ENCODE peak calls at places on chromosomes 12 and 14, in five cellular contexts. E, B, S, C and L are unnamed samples.

GRCh38 chr12:39112064-39112463 is 206.7 kb upstream of the CPNE8 start:
- DNase-seq in E (no peak), S (no peak), B (no peak), C (no peak), L (no peak)

GRCh38 chr12:91741932-91742331 is 403.7 kb downstream of the BTG1 start:
- DNase-seq in E (no peak), C (no peak), B (no peak), S (no peak), L (no peak)

GRCh38 chr12:40382217-40382616 is 157.4 kb downstream of the LRRK2 start:
- DNase-seq in B (no peak), E (no peak), C (no peak), S (no peak), L (no peak)

GRCh38 chr12:131096681-131097181 is 143.0 kb downstream of the ADGRD1 start:
- DNase-seq in E (no peak), S (peak), B (no peak), C (no peak), L (no peak)

GRCh38 chr12:86256169-86256568 is at the start of gene MGAT4C:
- DNase-seq in B (peak), E (no peak), S (no peak), C (no peak), L (no peak)

GRCh38 chr12:110670161-110670701 is 18.7 kb downstream of the HVCN1 start:
- DNase-seq in S (no peak), E (no peak), B (no peak), C (no peak), L (no peak)

GRCh38 chr12:109991586-109991985 is 4.6 kb downstream of the GIT2 start:
- DNase-seq in S (no peak), B (no peak), E (no peak), C (no peak), L (no peak)

GRCh38 chr12:20194171-20194570 is 174.2 kb upstream of the PDE3A start:
- DNase-seq in C (no peak), S (no peak), E (peak), B (no peak), L (peak)

GRCh38 chr12:9651265-9651729 is 18.2 kb upstream of the CLEC2D start:
- DNase-seq in S (no peak), E (no peak), C (no peak), B (no peak), L (peak)

GRCh38 chr14:36767603-36768281 is 106.1 kb downstream of the PAX9 start:
- DNase-seq in C (no peak), B (no peak), E (no peak), S (no peak), L (peak)

GRCh38 chr12:31362115-31362758 is 36.3 kb upstream of the SINHCAF start:
- DNase-seq in B (peak), S (no peak), C (no peak), E (no peak), L (no peak)

GRCh38 chr14:83173687-83174086 is 1640.0 kb upstream of the SEL1L start:
- DNase-seq in C (no peak), B (no peak), S (no peak), E (no peak), L (no peak)

GRCh38 chr14:77322209-77322902 is 1.5 kb downstream of the GSTZ1 start:
- DNase-seq in B (no peak), S (no peak), E (peak), C (no peak), L (no peak)

GRCh38 chr12:28306535-28306934 is 116.3 kb downstream of the CCDC91 start:
- DNase-seq in B (no peak), E (no peak), S (no peak), C (no peak), L (no peak)

GRCh38 chr14:28661171-28661772 is 105.3 kb upstream of the FOXG1 start:
- DNase-seq in S (no peak), E (peak), B (no peak), C (no peak), L (peak)

GRCh38 chr14:63938198-63939005 is 85.6 kb downstream of the SYNE2 start:
- DNase-seq in C (no peak), E (no peak), B (peak), S (no peak), L (no peak)

GRCh38 chr14:67722293-67722692 is 20.6 kb downstream of the RDH12 start:
- DNase-seq in B (peak), C (no peak), S (no peak), E (no peak), L (peak)

GRCh38 chr14:99481745-99482099 is 513 bp downstream of the CCNK start:
- DNase-seq in C (no peak), B (peak), E (peak), S (no peak), L (peak)

GRCh38 chr12:129961111-129961510 is 57.3 kb upstream of the TMEM132D start:
- DNase-seq in E (peak), S (no peak), C (no peak), B (no peak), L (no peak)

GRCh38 chr14:29925106-29925722 is 2.4 kb downstream of the PRKD1 start:
- DNase-seq in E (no peak), C (no peak), S (no peak), B (no peak), L (peak)
- H3K4me3 ChIP-seq in E (no peak), C (peak), S (peak), B (no peak), L (peak)

DNA sequence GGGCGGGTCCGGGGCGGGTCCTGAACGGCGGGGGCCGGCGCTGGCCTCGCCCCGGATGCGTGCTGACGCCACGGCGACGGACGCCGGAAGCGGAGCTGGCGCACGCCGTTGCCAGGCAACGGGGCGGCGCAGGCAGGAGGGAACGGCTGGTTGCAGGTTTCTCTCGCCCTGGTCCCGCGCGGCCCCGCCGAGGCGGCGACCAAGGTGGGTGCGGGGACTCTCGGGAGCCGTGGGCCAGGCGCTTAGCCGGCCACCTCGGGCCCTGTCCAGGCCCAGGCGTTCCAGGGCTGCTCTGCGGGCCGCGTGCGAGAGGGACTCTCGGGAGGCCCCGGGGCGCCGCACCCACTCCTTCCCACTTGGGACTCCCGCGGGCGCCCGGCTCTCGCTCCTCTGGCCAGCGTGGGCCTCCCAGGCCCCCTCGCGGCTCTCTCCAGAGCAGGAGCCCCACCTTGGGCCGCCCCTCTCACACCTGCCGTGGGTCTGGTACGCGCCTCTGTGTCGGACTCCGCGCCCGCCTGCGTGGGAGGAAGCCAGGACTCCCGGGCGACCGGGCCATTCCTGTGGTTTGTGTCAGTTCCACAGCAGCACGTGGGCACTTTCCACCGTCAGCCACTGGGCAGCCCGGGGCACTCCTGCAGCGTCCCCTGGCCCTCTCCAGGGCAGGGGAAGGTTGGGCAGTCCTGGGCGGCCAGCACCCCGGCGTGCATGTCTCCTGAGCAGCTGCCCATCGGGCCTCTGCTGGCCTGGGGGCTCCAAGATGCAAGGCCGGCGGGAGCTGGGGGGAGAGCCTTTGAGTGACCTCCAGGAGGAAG is at the start of gene CLBA1:
- DNase-seq in B (peak), E (peak), C (peak), S (peak), L (peak)
- TF ChIP-seq CTCF in B (no peak), E (no peak), C (no peak), S (no peak), L (no peak)

GRCh38 chr12:15164997-15165659 is 56.1 kb downstream of the RERG start:
- DNase-seq in B (no peak), S (no peak), E (peak), C (no peak), L (peak)
- H3K4me3 ChIP-seq in B (no peak), S (no peak), E (no peak), C (no peak), L (no peak)

GRCh38 chr14:65476942-65477318 is 64.4 kb downstream of the FUT8 start:
- DNase-seq in S (no peak), B (no peak), E (no peak), C (no peak), L (no peak)
- TF ChIP-seq CTCF in S (no peak), B (no peak), E (no peak), C (no peak), L (no peak)

GRCh38 chr14:53943751-53944083 is 12.9 kb downstream of the BMP4 start:
- DNase-seq in E (no peak), C (no peak), B (no peak), S (no peak), L (no peak)

GRCh38 chr14:53946404-53947400 is 9.9 kb downstream of the BMP4 start:
- DNase-seq in C (no peak), S (no peak), E (no peak), B (peak), L (peak)

GRCh38 chr14:53947452-53948180 is 9.0 kb downstream of the BMP4 start:
- DNase-seq in B (no peak), C (no peak), E (no peak), S (no peak), L (peak)

GRCh38 chr14:53948181-53948884 is 8.3 kb downstream of the BMP4 start:
- DNase-seq in B (no peak), S (no peak), E (no peak), C (no peak), L (peak)

GRCh38 chr14:53946071-53946403 is 10.6 kb downstream of the BMP4 start:
- DNase-seq in E (no peak), C (no peak), S (no peak), B (no peak), L (no peak)
- H3K4me3 ChIP-seq in E (no peak), C (no peak), S (no peak), B (no peak), L (no peak)

GRCh38 chr12:14937689-14938088 is 648 bp downstream of the ERP27 start:
- DNase-seq in C (no peak), S (no peak), B (no peak), E (no peak), L (no peak)
- TF ChIP-seq CTCF in C (peak), S (no peak), B (no peak), E (no peak), L (no peak)